ENCODE peak calls at places on chromosome 16, in eight cellular contexts. E, K, H, W, I, F, R and B are unnamed samples.

GRCh38 chr16:48531011-48531962 is 78.7 kb downstream of the N4BP1 start:
- DNase-seq in E (no peak), K (no peak), H (no peak), W (no peak), I (peak; percentile 42), F (no peak), R (no peak), B (no peak)

GRCh38 chr16:57794849-57795430 is 7.4 kb downstream of the KIFC3 start:
- DNase-seq in E (no peak), K (no peak), H (no peak), W (no peak), I (no peak), F (no peak), R (no peak), B (no peak)

GRCh38 chr16:3152273-3153076 is 17.6 kb downstream of the ZNF213 start:
- DNase-seq in E (peak; percentile 88), K (peak; percentile 82), H (peak; percentile 96), W (peak; percentile 50), I (peak; percentile 81), F (peak; percentile 84), R (peak; percentile 86), B (peak; percentile 73)

GRCh38 chr16:48057085-48057484 is 98.7 kb downstream of the ABCC12 start:
- DNase-seq in E (no peak), K (no peak), H (no peak), W (no peak), I (no peak), F (no peak), R (no peak), B (no peak)

GRCh38 chr16:52463904-52464303 is 83.0 kb downstream of the TOX3 start:
- DNase-seq in E (no peak), K (no peak), H (no peak), W (no peak), I (no peak), F (no peak), R (no peak), B (no peak)

GRCh38 chr16:9844361-9844760 is 337.9 kb downstream of the GRIN2A start:
- DNase-seq in E (no peak), K (peak; percentile 62), H (no peak), W (no peak), I (peak; percentile 30), F (no peak), R (no peak), B (no peak)

GRCh38 chr16:31700530-31701388 is 172.8 kb upstream of the ZNF267 start:
- DNase-seq in E (no peak), K (no peak), H (peak; percentile 70), W (peak; percentile 85), I (no peak), F (peak; percentile 83), R (no peak), B (no peak)

GRCh38 chr16:19265531-19265930 is 20.0 kb upstream of the CLEC19A start:
- DNase-seq in E (no peak), K (no peak), H (no peak), W (no peak), I (no peak), F (no peak), R (no peak), B (no peak)

GRCh38 chr16:1277016-1277944 is 21.4 kb downstream of the TPSD1 start:
- DNase-seq in E (no peak), K (no peak), H (no peak), W (no peak), I (no peak), F (no peak), R (no peak), B (no peak)

GRCh38 chr16:29900102-29900887 is at the start of gene ASPHD1:
- DNase-seq in E (peak; percentile 68), K (peak; percentile 74), H (peak; percentile 98), W (peak; percentile 15), I (peak; percentile 66), F (peak; percentile 40), R (peak; percentile 70), B (peak; percentile 74)

GRCh38 chr16:85512716-85513115 is 100.4 kb upstream of the GSE1 start:
- DNase-seq in E (no peak), K (no peak), H (no peak), W (no peak), I (no peak), F (no peak), R (no peak), B (no peak)

GRCh38 chr16:68257906-68258800 is 6.2 kb upstream of the SLC7A6 start:
- DNase-seq in E (no peak), K (no peak), H (peak; percentile 100), W (no peak), I (no peak), F (no peak), R (no peak), B (no peak)

GRCh38 chr16:12096162-12096781 is 119.7 kb downstream of the SNX29 start:
- DNase-seq in E (peak; percentile 25), K (peak; percentile 46), H (peak; percentile 18), W (no peak), I (no peak), F (no peak), R (no peak), B (no peak)

GRCh38 chr16:30740364-30741251 is 7.6 kb upstream of the PHKG2 start:
- DNase-seq in E (no peak), K (peak; percentile 59), H (peak; percentile 97), W (no peak), I (peak; percentile 66), F (no peak), R (peak; percentile 33), B (peak; percentile 62)

GRCh38 chr16:89449726-89450335 is 40.5 kb downstream of the ANKRD11 start:
- DNase-seq in E (no peak), K (no peak), H (no peak), W (no peak), I (no peak), F (no peak), R (no peak), B (no peak)

GRCh38 chr16:71811261-71811803 is 2.7 kb upstream of the AP1G1 start:
- DNase-seq in E (no peak), K (no peak), H (no peak), W (no peak), I (no peak), F (no peak), R (no peak), B (no peak)

GRCh38 chr16:66608241-66609138 is 4.0 kb downstream of the CMTM3 start:
- DNase-seq in E (no peak), K (peak; percentile 68), H (peak; percentile 96), W (peak; percentile 70), I (peak; percentile 52), F (peak; percentile 78), R (peak; percentile 15), B (peak; percentile 70)

GRCh38 chr16:78375055-78375679 is 275.7 kb downstream of the WWOX start:
- DNase-seq in E (no peak), K (no peak), H (no peak), W (no peak), I (no peak), F (no peak), R (no peak), B (no peak)

GRCh38 chr16:67539691-67540635 is 11.3 kb downstream of the RIPOR1 start:
- DNase-seq in E (no peak), K (no peak), H (no peak), W (no peak), I (no peak), F (no peak), R (no peak), B (no peak)

GRCh38 chr16:70576431-70577255 is 53.0 kb downstream of the SF3B3 start:
- DNase-seq in E (no peak), K (peak; percentile 76), H (peak; percentile 53), W (no peak), I (peak; percentile 50), F (no peak), R (no peak), B (peak; percentile 59)

GRCh38 chr16:79082955-79083354 is 517.6 kb downstream of the MAF start:
- DNase-seq in E (no peak), K (no peak), H (no peak), W (no peak), I (no peak), F (no peak), R (no peak), B (no peak)

GRCh38 chr16:56190903-56191806 is at the start of gene GNAO1:
- DNase-seq in E (peak; percentile 18), K (no peak), H (peak; percentile 65), W (peak; percentile 38), I (no peak), F (peak; percentile 36), R (peak; percentile 91), B (no peak)

GRCh38 chr16:84599528-84600202 is 18.2 kb downstream of the COTL1 start:
- DNase-seq in E (no peak), K (no peak), H (no peak), W (no peak), I (no peak), F (no peak), R (no peak), B (no peak)

GRCh38 chr16:21117567-21117966 is 33.1 kb downstream of the DNAH3 start:
- DNase-seq in E (no peak), K (no peak), H (no peak), W (no peak), I (no peak), F (no peak), R (no peak), B (no peak)

GRCh38 chr16:83926726-83927397 is 26.2 kb upstream of the OSGIN1 start:
- DNase-seq in E (no peak), K (peak; percentile 28), H (peak; percentile 91), W (peak; percentile 26), I (no peak), F (peak; percentile 63), R (peak; percentile 39), B (peak; percentile 56)

GRCh38 chr16:81522141-81522701 is 77.6 kb downstream of the CMIP start:
- DNase-seq in E (no peak), K (no peak), H (peak; percentile 22), W (peak; percentile 18), I (no peak), F (no peak), R (no peak), B (no peak)

GRCh38 chr16:65574311-65574966 is 452.6 kb upstream of the CDH11 start:
- DNase-seq in E (no peak), K (no peak), H (no peak), W (no peak), I (no peak), F (no peak), R (no peak), B (no peak)

GRCh38 chr16:14302031-14302398 is 230.9 kb downstream of the MRTFB start:
- DNase-seq in E (no peak), K (no peak), H (peak; percentile 89), W (no peak), I (peak; percentile 44), F (no peak), R (peak; percentile 73), B (no peak)

GRCh38 chr16:25093208-25094061 is 18.1 kb upstream of the LCMT1 start:
- DNase-seq in E (no peak), K (no peak), H (no peak), W (no peak), I (no peak), F (no peak), R (no peak), B (no peak)

GRCh38 chr16:21611546-21612384 is 12.4 kb downstream of the METTL9 start:
- DNase-seq in E (no peak), K (no peak), H (no peak), W (no peak), I (no peak), F (no peak), R (no peak), B (no peak)

GRCh38 chr16:49094471-49094870 is 187.2 kb downstream of the CBLN1 start:
- DNase-seq in E (no peak), K (no peak), H (no peak), W (no peak), I (no peak), F (no peak), R (no peak), B (no peak)

GRCh38 chr16:84315422-84315821 is 20.7 kb downstream of the WFDC1 start:
- DNase-seq in E (no peak), K (no peak), H (no peak), W (no peak), I (no peak), F (no peak), R (no peak), B (no peak)

GRCh38 chr16:83344014-83344413 is 463.8 kb upstream of the HSBP1 start:
- DNase-seq in E (no peak), K (peak; percentile 72), H (no peak), W (no peak), I (peak; percentile 74), F (no peak), R (no peak), B (peak; percentile 77)

GRCh38 chr16:88412766-88413165 is 30.0 kb downstream of the ZNF469 start:
- DNase-seq in E (no peak), K (no peak), H (no peak), W (no peak), I (no peak), F (no peak), R (no peak), B (no peak)